ENCODE peak calls at places on chromosome 16, in nine cellular contexts. W, J, Y, D, E, N, A, U and H are unnamed samples.

GRCh38 chr16:27408012-27408601 is 6.1 kb downstream of the IL21R start:
- ATAC-seq in W (no peak), J (no peak), Y (peak; percentile 24), D (no peak), E (peak; percentile 61), N (no peak), A (peak; percentile 38), U (peak; percentile 73), H (no peak)

GRCh38 chr16:27640277-27640600 is 90.3 kb downstream of the KATNIP start:
- ATAC-seq in W (peak; percentile 88), J (no peak), Y (no peak), D (no peak), E (peak; percentile 47), N (no peak), A (peak; percentile 8), U (no peak), H (no peak)

GRCh38 chr16:84765606-84766580 is 53.9 kb upstream of the CRISPLD2 start:
- ATAC-seq in W (no peak), J (no peak), Y (peak; percentile 65), D (no peak), E (no peak), N (peak; percentile 34), A (peak; percentile 11), U (no peak), H (no peak)

GRCh38 chr16:88731699-88732098 is 25.4 kb downstream of the CTU2 start:
- ATAC-seq in W (no peak), J (no peak), Y (no peak), D (no peak), E (peak; percentile 28), N (no peak), A (no peak), U (no peak), H (no peak)

GRCh38 chr16:67650023-67650422 is 5.1 kb downstream of the CARMIL2 start:
- ATAC-seq in W (no peak), J (no peak), Y (no peak), D (no peak), E (no peak), N (no peak), A (no peak), U (no peak), H (no peak)

GRCh38 chr16:22126037-22126558 is 33.8 kb downstream of the VWA3A start:
- ATAC-seq in W (no peak), J (no peak), Y (no peak), D (no peak), E (no peak), N (no peak), A (no peak), U (no peak), H (no peak)

GRCh38 chr16:88690341-88691128 is 4.2 kb upstream of the SNAI3 start:
- ATAC-seq in W (no peak), J (no peak), Y (no peak), D (no peak), E (no peak), N (no peak), A (no peak), U (no peak), H (no peak)

GRCh38 chr16:1125471-1125870 is 27.4 kb upstream of the CACNA1H start:
- ATAC-seq in W (peak; percentile 17), J (no peak), Y (peak; percentile 72), D (peak; percentile 78), E (peak; percentile 26), N (no peak), A (no peak), U (peak; percentile 98), H (peak; percentile 56)

GRCh38 chr16:83102336-83102735 is 475.6 kb downstream of the CDH13 start:
- ATAC-seq in W (no peak), J (no peak), Y (no peak), D (no peak), E (no peak), N (no peak), A (no peak), U (no peak), H (no peak)

GRCh38 chr16:7716924-7717323 is 384.3 kb downstream of the RBFOX1 start:
- ATAC-seq in W (peak; percentile 31), J (no peak), Y (no peak), D (no peak), E (no peak), N (no peak), A (no peak), U (no peak), H (no peak)

GRCh38 chr16:3496386-3496785 is 1.1 kb upstream of the C16orf90 start:
- ATAC-seq in W (no peak), J (no peak), Y (no peak), D (no peak), E (no peak), N (no peak), A (no peak), U (no peak), H (no peak)

GRCh38 chr16:57592591-57593003 is 35.8 kb upstream of the ADGRG1 start:
- ATAC-seq in W (no peak), J (no peak), Y (peak; percentile 95), D (peak; percentile 6), E (no peak), N (peak; percentile 56), A (peak; percentile 74), U (no peak), H (no peak)

GRCh38 chr16:87850009-87851006 is 19.0 kb downstream of the SLC7A5 start:
- ATAC-seq in W (peak; percentile 45), J (no peak), Y (peak; percentile 45), D (peak; percentile 45), E (peak; percentile 1), N (peak; percentile 18), A (peak; percentile 59), U (peak; percentile 5), H (no peak)

GRCh38 chr16:58176608-58177346 is 21.1 kb downstream of the CSNK2A2 start:
- ATAC-seq in W (no peak), J (no peak), Y (peak; percentile 96), D (no peak), E (no peak), N (peak; percentile 66), A (no peak), U (no peak), H (no peak)

GRCh38 chr16:66717112-66717675 is 20.7 kb upstream of the CMTM4 start:
- ATAC-seq in W (peak; percentile 92), J (peak; percentile 38), Y (no peak), D (peak; percentile 57), E (no peak), N (peak; percentile 76), A (peak; percentile 67), U (peak; percentile 67), H (peak; percentile 46)

DNA sequence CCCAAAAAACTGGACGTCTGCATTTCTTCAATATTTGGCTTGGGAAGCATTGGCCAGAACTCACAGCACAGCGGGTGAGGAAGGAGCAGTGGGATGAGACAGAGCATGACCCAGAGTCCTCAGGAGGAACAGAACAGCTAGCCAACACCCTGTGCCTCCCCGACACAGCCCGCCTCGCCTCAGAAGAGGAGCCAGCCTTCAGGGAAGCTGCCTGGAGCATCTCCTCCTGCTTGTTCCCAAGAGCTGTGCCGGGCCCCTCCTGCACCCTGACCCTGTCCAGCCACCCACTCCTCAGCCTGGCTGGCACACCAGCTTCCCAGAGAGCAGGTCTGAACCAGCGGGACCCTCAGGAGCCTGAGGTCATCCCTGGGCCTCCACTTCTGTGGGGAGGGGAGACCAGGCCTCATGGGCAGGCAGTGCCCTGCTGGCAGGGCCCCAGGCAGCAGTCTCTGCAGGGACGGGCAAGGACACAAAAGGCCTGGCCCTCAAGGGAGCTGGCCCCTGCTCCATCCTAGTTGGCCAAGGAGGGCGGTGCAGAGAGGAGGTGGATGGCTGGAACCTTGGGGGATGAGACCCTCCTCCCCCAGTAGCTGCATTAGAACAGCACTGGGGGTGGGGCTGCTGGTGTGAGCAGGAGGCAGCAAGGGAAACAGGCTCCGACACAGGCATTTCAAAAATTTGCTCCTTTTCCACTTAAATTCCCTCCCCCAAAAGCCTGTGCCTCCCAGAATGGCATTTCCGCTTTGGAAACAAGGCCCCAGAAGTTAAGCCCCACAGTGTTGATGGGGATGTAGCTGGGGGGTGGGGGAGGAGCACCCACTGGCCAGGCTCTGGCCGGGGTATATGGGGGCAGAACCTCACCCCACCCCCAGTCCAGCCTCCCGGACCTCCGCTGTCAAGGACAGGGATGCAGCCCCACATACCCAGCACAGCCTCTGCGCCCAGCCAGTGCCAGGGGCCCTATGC is 1.8 kb upstream of the BCAR1 start:
- ATAC-seq in W (peak; percentile 32), J (no peak), Y (no peak), D (no peak), E (no peak), N (no peak), A (no peak), U (peak; percentile 31), H (no peak)
- H3K27ac ChIP-seq in W (peak overlapping the region; percentile 100), J (peak overlapping the region; percentile 79), Y (no peak overlapping the region), D (no peak overlapping the region), E (peak overlapping the region; percentile 94), N (peak overlapping the region; percentile 92), A (peak overlapping the region; percentile 79), U (peak overlapping the region; percentile 98), H (peak overlapping the region; percentile 95)

DNA sequence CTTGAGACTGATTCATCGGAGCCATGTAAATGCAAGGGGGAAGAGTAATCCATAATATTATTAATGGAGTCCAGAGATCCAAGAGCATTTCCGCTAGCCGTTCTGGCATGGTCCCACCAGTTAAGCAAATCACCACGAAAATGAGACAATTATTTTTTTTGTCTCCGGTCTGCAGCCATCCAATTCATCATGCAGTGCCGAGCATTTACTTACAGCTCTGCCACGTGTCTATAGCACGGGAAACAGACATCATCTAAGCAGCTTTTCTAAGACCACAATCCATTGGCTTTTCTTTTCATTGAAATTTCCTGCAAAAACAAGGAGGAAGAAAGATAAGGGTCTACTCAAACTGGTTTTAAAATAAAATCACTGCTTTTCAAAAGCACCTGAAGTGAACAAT is 14.9 kb downstream of the CDH8 start:
- ATAC-seq in W (no peak), J (no peak), Y (no peak), D (no peak), E (no peak), N (no peak), A (no peak), U (no peak), H (no peak)
- H3K27ac ChIP-seq in W (no peak overlapping the region), J (no peak overlapping the region), Y (no peak overlapping the region), D (no peak overlapping the region), E (no peak overlapping the region), N (no peak overlapping the region), A (no peak overlapping the region), U (no peak overlapping the region), H (no peak overlapping the region)

DNA sequence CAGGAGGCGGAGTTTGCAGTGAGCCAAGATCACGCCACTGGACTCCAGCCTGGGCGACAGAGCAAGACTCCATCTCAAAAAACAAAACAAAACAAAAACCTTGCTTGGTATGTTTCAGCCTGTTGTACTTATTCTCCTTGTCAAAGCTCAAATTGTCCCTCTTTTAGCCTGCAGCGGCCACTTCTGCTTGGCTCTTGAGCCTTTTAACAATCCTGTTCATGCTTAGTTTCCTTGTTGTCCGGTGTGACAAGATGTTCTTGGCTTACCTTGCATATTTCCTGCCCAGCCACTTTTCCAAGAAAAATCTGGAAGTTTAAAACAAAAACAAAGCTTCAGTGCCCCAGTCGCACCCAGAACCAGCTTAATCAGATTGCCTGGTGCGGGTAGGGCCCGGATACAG is 81.0 kb downstream of the ABCC1 start:
- ATAC-seq in W (no peak), J (no peak), Y (no peak), D (no peak), E (no peak), N (peak; percentile 43), A (peak; percentile 83), U (no peak), H (no peak)
- H3K27ac ChIP-seq in W (no peak overlapping the region), J (no peak overlapping the region), Y (no peak overlapping the region), D (no peak overlapping the region), E (no peak overlapping the region), N (peak overlapping the region; percentile 55), A (peak overlapping the region; percentile 67), U (peak overlapping the region; percentile 96), H (no peak overlapping the region)

DNA sequence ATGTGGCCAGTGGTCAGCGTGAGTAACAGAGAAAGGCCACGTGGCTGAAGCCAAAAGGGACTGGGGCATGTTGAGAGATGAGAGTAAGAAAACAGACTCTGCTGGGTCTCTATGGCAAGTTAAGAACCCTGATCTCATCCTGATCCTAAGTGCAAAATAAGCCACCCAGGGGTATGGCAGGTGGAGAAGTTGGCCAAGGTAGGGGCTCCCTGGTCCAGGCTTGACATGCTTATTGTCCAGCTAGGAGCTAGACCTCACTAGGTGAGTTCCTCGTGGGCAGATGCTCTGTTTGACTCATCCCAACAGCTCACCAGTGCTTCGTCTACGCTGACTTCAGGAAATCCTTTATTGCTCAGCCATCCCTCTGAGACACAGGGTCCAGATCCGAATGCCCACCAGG is 99.6 kb downstream of the CDYL2 start:
- ATAC-seq in W (no peak), J (no peak), Y (no peak), D (no peak), E (no peak), N (no peak), A (no peak), U (no peak), H (no peak)
- H3K27ac ChIP-seq in W (no peak overlapping the region), J (no peak overlapping the region), Y (no peak overlapping the region), D (no peak overlapping the region), E (no peak overlapping the region), N (no peak overlapping the region), A (no peak overlapping the region), U (no peak overlapping the region), H (no peak overlapping the region)